ENCODE peak calls at places on chromosomes 2 and 18, in seven cellular contexts. Y, V, O, R, L, I and Q are unnamed samples.

GRCh38 chr2:181849601-181850000 is 41.9 kb upstream of the ITPRID2 start:
- DNase-seq in Y (no peak), V (no peak), O (no peak), R (no peak), L (no peak), I (peak; percentile 4), Q (no peak)

GRCh38 chr2:43977677-43978076 is 18.1 kb downstream of the LRPPRC start:
- DNase-seq in Y (no peak), V (no peak), O (no peak), R (no peak), L (no peak), I (no peak), Q (no peak)

GRCh38 chr2:232286011-232286868 is 92.3 kb upstream of the ALPP start:
- DNase-seq in Y (no peak), V (no peak), O (no peak), R (no peak), L (no peak), I (no peak), Q (no peak)

GRCh38 chr2:217118559-217118958 is 258.7 kb upstream of the TNP1 start:
- DNase-seq in Y (no peak), V (no peak), O (no peak), R (no peak), L (no peak), I (no peak), Q (no peak)

GRCh38 chr2:238107525-238108422 is 7.6 kb downstream of the ESPNL start:
- DNase-seq in Y (no peak), V (peak; percentile 31), O (no peak), R (no peak), L (no peak), I (no peak), Q (peak; percentile 53)

GRCh38 chr2:221109552-221109951 is 462.6 kb downstream of the EPHA4 start:
- DNase-seq in Y (no peak), V (no peak), O (no peak), R (no peak), L (no peak), I (no peak), Q (no peak)

GRCh38 chr2:37573406-37573805 is 98.0 kb downstream of the CDC42EP3 start:
- DNase-seq in Y (no peak), V (no peak), O (no peak), R (no peak), L (no peak), I (no peak), Q (no peak)

GRCh38 chr18:73848656-73849055 is 299.0 kb downstream of the FBXO15 start:
- DNase-seq in Y (no peak), V (no peak), O (no peak), R (no peak), L (no peak), I (no peak), Q (no peak)

GRCh38 chr2:159286709-159287441 is 372 bp upstream of the WDSUB1 start:
- DNase-seq in Y (peak; percentile 99), V (peak; percentile 99), O (peak; percentile 99), R (peak; percentile 97), L (peak; percentile 100), I (peak; percentile 98), Q (peak; percentile 97)

GRCh38 chr18:26317353-26317865 is 91.2 kb downstream of the TAF4B start:
- DNase-seq in Y (no peak), V (no peak), O (no peak), R (no peak), L (no peak), I (no peak), Q (no peak)

GRCh38 chr2:221676566-221677172 is 104.6 kb upstream of the EPHA4 start:
- DNase-seq in Y (no peak), V (no peak), O (no peak), R (no peak), L (no peak), I (no peak), Q (no peak)

GRCh38 chr2:199405241-199405640 is 52.5 kb downstream of the SATB2 start:
- DNase-seq in Y (peak; percentile 32), V (peak; percentile 20), O (no peak), R (no peak), L (peak; percentile 17), I (peak; percentile 90), Q (no peak)

GRCh38 chr18:21489119-21489750 is 111.3 kb downstream of the ESCO1 start:
- DNase-seq in Y (peak; percentile 61), V (peak; percentile 60), O (no peak), R (peak; percentile 24), L (peak; percentile 81), I (peak; percentile 90), Q (no peak)

DNA sequence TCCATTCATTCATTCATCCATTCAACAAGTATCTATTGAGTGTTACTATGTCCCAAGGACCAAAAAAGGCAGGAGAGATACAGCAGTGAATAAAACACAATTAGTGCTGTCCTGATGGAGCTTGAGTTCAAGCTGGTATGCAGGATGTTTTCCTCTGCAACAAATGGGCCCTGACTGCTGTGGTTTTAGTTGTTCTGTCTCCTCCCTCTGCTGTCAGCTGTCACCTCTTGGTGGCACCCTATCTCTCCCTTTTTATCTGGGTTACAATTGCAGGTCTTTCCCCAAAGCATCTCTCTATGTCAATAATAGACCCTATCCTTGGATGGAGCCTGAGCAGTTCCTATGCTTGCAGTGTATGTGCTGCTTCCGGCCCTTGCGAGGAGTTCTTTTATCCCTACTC is 304.8 kb downstream of the PDE11A start:
- DNase-seq in Y (peak; percentile 15), V (no peak), O (no peak), R (no peak), L (no peak), I (peak; percentile 17), Q (no peak)
- TF ChIP-seq CTCF in Y (peak; percentile 15), V (no peak), O (no peak), R (no peak), L (no peak), I (no peak), Q (no peak)

DNA sequence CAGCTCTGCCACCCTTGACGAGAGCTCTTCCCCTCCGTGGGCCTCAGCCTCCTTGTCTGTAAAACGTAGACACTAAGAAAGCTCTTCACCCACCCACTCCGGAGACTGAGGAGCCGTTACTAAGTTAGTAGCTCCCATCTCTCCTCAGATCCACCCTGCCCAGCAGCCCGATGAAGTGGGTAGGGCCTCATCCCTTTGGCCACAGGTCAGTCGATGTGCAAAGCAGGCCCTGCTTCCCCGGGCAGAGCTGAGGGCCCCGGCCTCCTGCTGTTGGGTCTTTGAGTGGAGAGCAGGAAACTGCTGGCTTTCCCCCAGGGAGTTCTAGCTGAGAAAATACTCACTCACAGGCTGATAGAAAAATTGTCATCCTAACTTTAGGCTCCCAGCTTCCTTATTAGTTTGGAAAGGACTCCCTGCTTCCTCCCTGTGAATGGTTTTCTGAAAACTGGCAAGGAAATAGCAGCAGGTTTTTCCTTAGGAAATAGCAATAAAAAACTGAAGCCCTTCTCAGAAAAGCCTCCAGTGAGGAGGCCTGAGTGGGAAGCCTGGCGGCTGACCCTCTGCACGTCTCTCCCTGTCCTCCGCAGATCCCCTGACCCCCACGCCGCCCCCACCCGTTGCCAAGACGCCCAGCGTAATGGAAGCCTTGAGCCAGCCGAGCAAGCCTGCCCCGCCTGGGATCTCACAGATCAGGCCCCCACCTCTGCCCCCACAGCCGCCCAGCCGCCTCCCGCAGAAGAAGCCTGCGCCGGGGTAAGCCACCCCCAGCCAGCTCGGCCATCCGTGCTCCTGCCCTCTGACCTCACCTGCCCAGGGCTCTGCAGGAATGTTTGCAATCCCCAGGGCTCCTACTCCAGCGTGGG is 30.2 kb downstream of the ITGB1BP1 start:
- DNase-seq in Y (peak; percentile 38), V (peak; percentile 43), O (peak; percentile 74), R (no peak), L (peak; percentile 21), I (peak; percentile 45), Q (no peak)
- TF ChIP-seq CTCF in Y (no peak), V (no peak), O (no peak), R (no peak), L (no peak), I (no peak), Q (no peak)

DNA sequence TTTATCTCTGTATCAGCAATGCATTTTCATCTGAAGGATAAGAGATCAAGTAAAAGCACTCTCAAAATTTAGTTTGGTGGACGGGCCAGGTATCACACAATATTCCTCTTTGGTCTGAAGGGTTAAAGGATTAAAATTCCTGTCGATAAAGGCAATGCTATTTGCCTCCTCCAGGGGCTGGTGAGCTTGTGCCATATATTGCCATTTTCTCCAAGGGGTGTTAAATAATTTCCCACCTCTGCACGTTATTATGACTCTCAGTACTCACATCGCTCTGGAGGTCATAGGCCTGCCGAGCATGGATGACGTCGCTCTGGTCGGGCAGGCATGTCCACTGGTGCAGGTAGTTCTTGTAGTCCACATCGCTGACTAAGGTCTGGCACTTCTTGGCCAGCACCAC is 94.2 kb downstream of the NEB start:
- DNase-seq in Y (no peak), V (no peak), O (no peak), R (no peak), L (no peak), I (peak; percentile 56), Q (no peak)
- TF ChIP-seq CTCF in Y (peak; percentile 33), V (no peak), O (no peak), R (no peak), L (no peak), I (peak; percentile 51), Q (no peak)

DNA sequence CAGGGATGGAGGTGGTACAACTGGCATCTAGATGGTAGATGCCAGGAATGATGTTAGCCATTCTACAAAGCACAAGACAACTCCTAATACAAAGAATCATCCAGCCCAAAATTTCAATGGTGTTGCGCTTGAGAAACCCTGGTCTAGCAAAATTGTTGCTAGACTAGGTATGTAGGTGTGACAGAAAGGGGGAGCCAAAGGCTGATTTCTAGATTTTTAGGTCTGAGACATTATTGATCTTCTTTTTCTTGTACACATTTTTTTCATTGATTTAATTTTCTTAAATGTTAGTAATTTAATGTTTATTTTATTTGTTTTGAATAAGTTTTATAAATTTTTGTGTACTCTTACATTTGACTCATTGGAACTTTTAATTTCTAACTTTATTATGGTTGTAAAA is 216.4 kb downstream of the FSIP2 start:
- DNase-seq in Y (no peak), V (no peak), O (no peak), R (no peak), L (no peak), I (peak; percentile 6), Q (no peak)
- TF ChIP-seq CTCF in Y (peak; percentile 23), V (no peak), O (no peak), R (no peak), L (no peak), I (peak; percentile 45), Q (no peak)

GRCh38 chr2:202161106-202161836 is 77.1 kb downstream of the SUMO1 start:
- DNase-seq in Y (no peak), V (no peak), O (no peak), R (no peak), L (peak; percentile 27), I (no peak), Q (no peak)

GRCh38 chr2:202157211-202157985 is 81.0 kb downstream of the SUMO1 start:
- DNase-seq in Y (no peak), V (no peak), O (no peak), R (no peak), L (no peak), I (no peak), Q (no peak)

GRCh38 chr2:202154613-202155281 is 81.7 kb downstream of the KIAA2012 start:
- DNase-seq in Y (no peak), V (no peak), O (no peak), R (no peak), L (no peak), I (no peak), Q (no peak)

GRCh38 chr2:202164409-202164808 is 74.0 kb downstream of the SUMO1 start:
- DNase-seq in Y (peak; percentile 68), V (no peak), O (no peak), R (no peak), L (no peak), I (no peak), Q (no peak)

GRCh38 chr2:202158796-202159195 is 79.6 kb downstream of the SUMO1 start:
- DNase-seq in Y (no peak), V (no peak), O (no peak), R (no peak), L (no peak), I (no peak), Q (no peak)
- TF ChIP-seq CTCF in Y (peak; percentile 43), V (no peak), O (peak; percentile 18), R (no peak), L (peak; percentile 50), I (peak; percentile 23), Q (no peak)